ENCODE peak calls at places on chromosomes 7 and 10, in five cellular contexts. E is HepG2, Q is SK-N-SH, A is K562, L is H1. N is an unnamed sample.

GRCh38 chr7:47758546-47758945 is 176.6 kb upstream of the TNS3 start:
- DNase-seq in Q (no peak), E (no peak), A (no peak), L (no peak), N (no peak)

GRCh38 chr7:112271162-112271561 is 64.7 kb downstream of the ZNF277 start:
- DNase-seq in L (no peak), E (no peak), A (no peak), Q (no peak), N (no peak)

GRCh38 chr10:69262249-69262864 is 15.9 kb upstream of the HK1 start:
- DNase-seq in E (no peak), Q (no peak), A (no peak), L (no peak), N (no peak)

GRCh38 chr7:144565586-144565985 is 162.1 kb upstream of the NOBOX start:
- DNase-seq in L (no peak), E (no peak), Q (no peak), A (no peak), N (no peak)

GRCh38 chr7:64869121-64869725 is 33.9 kb upstream of the ZNF273 start:
- DNase-seq in A (no peak), E (no peak), L (no peak), Q (peak; percentile 28), N (no peak)

GRCh38 chr7:115410972-115411686 is 489.2 kb downstream of the MDFIC start:
- DNase-seq in A (no peak), E (no peak), L (no peak), Q (no peak), N (no peak)

GRCh38 chr10:71187600-71187999 is 24.8 kb upstream of the UNC5B start:
- DNase-seq in Q (no peak), A (no peak), E (no peak), L (no peak), N (no peak)

GRCh38 chr10:49571419-49571818 is 32.5 kb upstream of the ERCC6 start:
- DNase-seq in A (no peak), L (no peak), Q (no peak), E (no peak), N (no peak)

GRCh38 chr10:18860591-18861205 is 187.9 kb upstream of the MALRD1 start:
- DNase-seq in Q (no peak), A (no peak), L (no peak), E (no peak), N (no peak)

GRCh38 chr10:132981173-132981555 is 38.8 kb upstream of the CFAP46 start:
- DNase-seq in Q (no peak), A (no peak), E (no peak), L (no peak), N (no peak)

GRCh38 chr7:8303904-8304528 is 42.0 kb upstream of the ICA1 start:
- DNase-seq in Q (no peak), L (no peak), A (peak; percentile 26), E (no peak), N (no peak)

GRCh38 chr10:97686962-97687784 is at the start of gene AVPI1:
- DNase-seq in Q (peak; percentile 98), A (peak; percentile 92), L (peak; percentile 98), E (peak; percentile 95), N (peak; percentile 76)

GRCh38 chr7:155591055-155591750 is 44.8 kb upstream of the CNPY1 start:
- DNase-seq in Q (no peak), L (no peak), A (peak; percentile 54), E (no peak), N (no peak)

GRCh38 chr7:33946094-33946699 is 40.9 kb downstream of the BMPER start:
- DNase-seq in A (no peak), E (no peak), Q (no peak), L (no peak), N (no peak)

GRCh38 chr7:26616235-26616634 is 248.2 kb downstream of the SKAP2 start:
- DNase-seq in A (peak; percentile 61), Q (no peak), E (no peak), L (no peak), N (no peak)

GRCh38 chr10:34360984-34361383 is 454.1 kb downstream of the PARD3 start:
- DNase-seq in Q (no peak), E (no peak), L (no peak), A (no peak), N (no peak)

GRCh38 chr7:50068850-50069551 is 24.0 kb downstream of the ZPBP start:
- DNase-seq in A (no peak), L (no peak), Q (no peak), E (no peak), N (peak; percentile 9)

GRCh38 chr10:129743738-129744133 is 220.3 kb downstream of the EBF3 start:
- DNase-seq in E (no peak), A (no peak), L (no peak), Q (no peak), N (no peak)

GRCh38 chr7:112495820-112496462 is 15.2 kb downstream of the LSMEM1 start:
- DNase-seq in L (no peak), A (no peak), Q (peak; percentile 57), E (peak; percentile 48), N (no peak)

GRCh38 chr7:74324499-74325229 is 35.5 kb downstream of the CLIP2 start:
- DNase-seq in Q (peak; percentile 21), E (no peak), A (no peak), L (no peak), N (no peak)

GRCh38 chr10:58894929-58895328 is 281.5 kb upstream of the PHYHIPL start:
- DNase-seq in E (peak; percentile 61), L (no peak), A (no peak), Q (no peak), N (no peak)

GRCh38 chr10:113386005-113386404 is 166.8 kb upstream of the HABP2 start:
- DNase-seq in A (no peak), E (peak; percentile 3), L (no peak), Q (no peak), N (no peak)

GRCh38 chr7:37433166-37433565 is 15.5 kb downstream of the ELMO1 start:
- DNase-seq in E (no peak), L (no peak), Q (no peak), A (no peak), N (no peak)

GRCh38 chr10:29329420-29329819 is 40.5 kb downstream of the LYZL1 start:
- DNase-seq in Q (no peak), A (no peak), L (no peak), E (peak; percentile 54), N (no peak)

GRCh38 chr10:34780818-34781380 is 34.2 kb downstream of the PARD3 start:
- DNase-seq in Q (peak; percentile 61), A (no peak), L (no peak), E (no peak), N (peak; percentile 47)

GRCh38 chr7:39270018-39270417 is 292.3 kb downstream of the POU6F2 start:
- DNase-seq in Q (no peak), A (no peak), E (no peak), L (no peak), N (no peak)

GRCh38 chr7:39269034-39269433 is 291.3 kb downstream of the POU6F2 start:
- DNase-seq in A (no peak), Q (no peak), E (no peak), L (no peak), N (no peak)

GRCh38 chr7:39272676-39273075 is 293.5 kb upstream of the YAE1 start:
- DNase-seq in A (no peak), L (no peak), E (no peak), Q (no peak), N (no peak)

GRCh38 chr7:39272111-39272510 is 294.1 kb upstream of the YAE1 start:
- DNase-seq in L (no peak), A (no peak), E (no peak), Q (no peak), N (no peak)

GRCh38 chr7:39271386-39271785 is 293.7 kb downstream of the POU6F2 start:
- DNase-seq in A (no peak), Q (peak; percentile 20), E (no peak), L (no peak), N (no peak)
- TF ChIP-seq USF2 in A (no peak), Q (no peak), E (no peak), L (no peak), N (no peak)

DNA sequence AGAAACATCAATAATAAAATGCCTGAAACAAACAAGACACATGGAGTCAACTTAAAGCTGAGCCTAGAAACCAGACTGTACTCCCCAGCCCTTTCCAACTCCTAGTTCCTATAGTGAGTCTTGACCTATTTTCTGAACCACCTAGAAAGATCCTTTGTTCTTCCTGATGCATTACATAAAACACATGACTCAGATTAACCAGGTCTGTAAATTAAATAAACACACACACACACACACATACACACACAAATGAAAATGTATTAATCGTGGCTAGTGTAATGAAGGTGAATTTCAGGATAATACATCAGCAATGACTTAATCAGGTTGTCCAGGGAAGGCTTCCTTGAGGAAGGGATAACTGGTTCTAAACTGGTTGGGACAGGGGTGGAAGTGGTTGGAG is 104.7 kb downstream of the ST8SIA6 start:
- DNase-seq in A (no peak), L (no peak), Q (no peak), E (no peak), N (no peak)
- TF ChIP-seq YY1 in A (no peak), L (no peak), Q (no peak), E (no peak), N (no peak)

GRCh38 chr7:150403376-150404171 is 24.4 kb downstream of the ZNF775 start:
- DNase-seq in A (peak; percentile 18), Q (no peak), E (no peak), L (no peak), N (no peak)
- TF ChIP-seq USF2 in A (no peak), Q (no peak), E (no peak), L (no peak), N (no peak)

GRCh38 chr7:101728128-101728527 is 89.3 kb upstream of the CUX1 start:
- DNase-seq in A (no peak), L (no peak), E (no peak), Q (no peak), N (no peak)

GRCh38 chr7:101731502-101732084 is 85.8 kb upstream of the CUX1 start:
- DNase-seq in A (no peak), L (no peak), E (no peak), Q (no peak), N (no peak)

GRCh38 chr7:101727184-101727583 is 90.2 kb upstream of the CUX1 start:
- DNase-seq in A (no peak), Q (no peak), L (no peak), E (no peak), N (no peak)

GRCh38 chr7:101725911-101726310 is 91.5 kb upstream of the CUX1 start:
- DNase-seq in Q (no peak), L (no peak), E (no peak), A (no peak), N (no peak)

DNA sequence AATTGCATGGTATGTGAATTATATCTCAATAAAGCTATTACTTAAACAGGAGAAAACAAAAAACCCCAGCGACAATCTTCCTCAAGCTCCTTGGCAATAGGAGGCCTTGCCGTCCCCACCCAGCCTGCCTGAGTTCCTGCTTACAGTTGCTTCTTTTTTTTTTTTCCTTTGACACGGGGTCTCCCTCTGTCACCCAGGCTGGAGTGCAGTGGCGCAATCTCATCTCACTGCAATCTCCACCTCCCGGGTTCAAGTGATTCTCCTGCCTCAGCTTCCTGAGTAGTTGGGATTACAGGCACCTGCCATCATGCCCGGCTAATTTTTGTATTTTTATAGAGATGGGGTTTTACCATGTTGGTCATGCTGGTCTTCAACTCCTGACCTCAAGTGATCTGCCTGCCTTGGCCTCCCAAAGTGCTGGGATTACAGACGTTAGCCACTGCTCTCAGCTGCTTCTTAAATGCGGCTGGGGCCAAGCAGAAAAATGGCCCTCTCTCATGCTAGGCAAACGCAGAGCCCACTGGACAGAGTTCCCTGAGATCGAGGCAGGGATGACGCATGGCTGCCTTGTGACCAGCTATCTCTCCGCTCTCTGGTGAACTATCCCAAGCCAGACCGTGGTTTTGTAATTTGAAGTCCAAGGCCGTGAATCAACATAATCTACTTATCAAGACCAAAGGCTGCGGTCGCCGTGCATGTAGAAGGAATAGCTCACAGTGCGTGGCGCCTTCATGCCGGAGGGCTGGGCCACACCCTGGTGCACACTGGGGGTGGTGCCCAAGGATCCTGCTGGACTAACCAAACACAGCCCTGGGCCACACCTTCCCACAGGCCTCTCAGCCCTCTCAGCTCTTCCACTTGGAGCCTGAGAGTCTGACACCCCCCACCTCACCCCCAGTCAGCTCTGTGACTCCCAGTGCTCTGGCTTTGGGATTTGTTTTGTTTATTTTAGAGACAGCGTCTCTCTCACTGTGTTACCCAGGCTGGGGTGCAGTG is 88.2 kb upstream of the CUX1 start:
- DNase-seq in A (peak; percentile 85), Q (no peak), L (no peak), E (peak; percentile 80), N (no peak)
- TF ChIP-seq YY1 in A (peak; percentile 32), Q (no peak), L (no peak), E (no peak), N (no peak)